ENCODE peak calls at places on chromosome 6, in eight cellular contexts. One of them, this sample, is unnamed.
A peak's percentile ranks its signal among the peaks of the same experiment; 100 is the strongest.

GRCh38 chr6:156839591-156840001 is 62.4 kb downstream of the ARID1B start:
- DNase-seq in HT1080: no peak
- DNase-seq in effector memory CD8-positive, alpha-beta T cell: no peak
- DNase-seq in T-cell: no peak
- DNase-seq in germinal center: no peak
- DNase-seq in foreskin fibroblast: no peak
- DNase-seq in frontal cortex: no peak
- DNase-seq in CD8-positive, alpha-beta T cell: no peak
- DNase-seq in this sample: no peak

GRCh38 chr6:106087548-106088325 is 1.6 kb downstream of the PRDM1 start:
- DNase-seq in frontal cortex: no peak
- DNase-seq in effector memory CD8-positive, alpha-beta T cell: no peak
- DNase-seq in foreskin fibroblast: peak; percentile 84
- DNase-seq in CD8-positive, alpha-beta T cell: no peak
- DNase-seq in T-cell: no peak
- DNase-seq in HT1080: peak; percentile 69
- DNase-seq in germinal center: no peak
- DNase-seq in this sample: no peak

GRCh38 chr6:31471711-31472110 is 26.2 kb upstream of the MICB start:
- DNase-seq in foreskin fibroblast: no peak
- DNase-seq in T-cell: no peak
- DNase-seq in frontal cortex: no peak
- DNase-seq in effector memory CD8-positive, alpha-beta T cell: no peak
- DNase-seq in HT1080: no peak
- DNase-seq in CD8-positive, alpha-beta T cell: no peak
- DNase-seq in germinal center: no peak
- DNase-seq in this sample: no peak

GRCh38 chr6:80163754-80164187 is 57.3 kb downstream of the BCKDHB start:
- DNase-seq in effector memory CD8-positive, alpha-beta T cell: no peak
- DNase-seq in CD8-positive, alpha-beta T cell: no peak
- DNase-seq in T-cell: peak; percentile 4
- DNase-seq in HT1080: peak; percentile 86
- DNase-seq in germinal center: peak; percentile 11
- DNase-seq in frontal cortex: no peak
- DNase-seq in foreskin fibroblast: peak; percentile 88
- DNase-seq in this sample: no peak

GRCh38 chr6:159654483-159655098 is 38.5 kb downstream of the SOD2 start:
- DNase-seq in T-cell: no peak
- DNase-seq in frontal cortex: peak; percentile 17
- DNase-seq in CD8-positive, alpha-beta T cell: no peak
- DNase-seq in germinal center: peak; percentile 41
- DNase-seq in effector memory CD8-positive, alpha-beta T cell: no peak
- DNase-seq in HT1080: peak; percentile 45
- DNase-seq in foreskin fibroblast: peak; percentile 72
- DNase-seq in this sample: peak; percentile 29

GRCh38 chr6:34575326-34575725 is 19.2 kb upstream of the SPDEF start:
- DNase-seq in T-cell: no peak
- DNase-seq in CD8-positive, alpha-beta T cell: no peak
- DNase-seq in effector memory CD8-positive, alpha-beta T cell: no peak
- DNase-seq in foreskin fibroblast: no peak
- DNase-seq in HT1080: no peak
- DNase-seq in germinal center: no peak
- DNase-seq in frontal cortex: no peak
- DNase-seq in this sample: no peak

GRCh38 chr6:53986721-53987526 is 124.3 kb upstream of the MLIP start:
- DNase-seq in germinal center: no peak
- DNase-seq in frontal cortex: no peak
- DNase-seq in T-cell: no peak
- DNase-seq in effector memory CD8-positive, alpha-beta T cell: no peak
- DNase-seq in HT1080: peak; percentile 4
- DNase-seq in CD8-positive, alpha-beta T cell: no peak
- DNase-seq in foreskin fibroblast: peak; percentile 69
- DNase-seq in this sample: no peak

GRCh38 chr6:55474386-55474785 is 104.6 kb downstream of the HMGCLL1 start:
- DNase-seq in frontal cortex: no peak
- DNase-seq in foreskin fibroblast: peak; percentile 30
- DNase-seq in CD8-positive, alpha-beta T cell: no peak
- DNase-seq in germinal center: no peak
- DNase-seq in HT1080: peak; percentile 25
- DNase-seq in T-cell: no peak
- DNase-seq in effector memory CD8-positive, alpha-beta T cell: no peak
- DNase-seq in this sample: no peak

GRCh38 chr6:95087394-95088097 is 489.8 kb upstream of the MANEA start:
- DNase-seq in foreskin fibroblast: peak; percentile 77
- DNase-seq in CD8-positive, alpha-beta T cell: no peak
- DNase-seq in T-cell: no peak
- DNase-seq in germinal center: no peak
- DNase-seq in effector memory CD8-positive, alpha-beta T cell: no peak
- DNase-seq in frontal cortex: no peak
- DNase-seq in HT1080: peak; percentile 81
- DNase-seq in this sample: peak; percentile 40

GRCh38 chr6:42947950-42948349 is 12.6 kb upstream of the GNMT start:
- DNase-seq in T-cell: no peak
- DNase-seq in germinal center: no peak
- DNase-seq in foreskin fibroblast: no peak
- DNase-seq in frontal cortex: no peak
- DNase-seq in CD8-positive, alpha-beta T cell: no peak
- DNase-seq in effector memory CD8-positive, alpha-beta T cell: no peak
- DNase-seq in HT1080: no peak
- DNase-seq in this sample: no peak

GRCh38 chr6:32937230-32937633 is 3.6 kb downstream of the HLA-DMB start:
- DNase-seq in frontal cortex: no peak
- DNase-seq in germinal center: no peak
- DNase-seq in HT1080: no peak
- DNase-seq in effector memory CD8-positive, alpha-beta T cell: no peak
- DNase-seq in foreskin fibroblast: no peak
- DNase-seq in T-cell: no peak
- DNase-seq in CD8-positive, alpha-beta T cell: no peak
- DNase-seq in this sample: no peak

GRCh38 chr6:110285306-110286060 is 72.7 kb downstream of the METTL24 start:
- DNase-seq in germinal center: no peak
- DNase-seq in effector memory CD8-positive, alpha-beta T cell: no peak
- DNase-seq in foreskin fibroblast: no peak
- DNase-seq in HT1080: no peak
- DNase-seq in CD8-positive, alpha-beta T cell: no peak
- DNase-seq in T-cell: no peak
- DNase-seq in frontal cortex: no peak
- DNase-seq in this sample: no peak

GRCh38 chr6:108170607-108171290 is 4.9 kb downstream of the NR2E1 start:
- DNase-seq in CD8-positive, alpha-beta T cell: no peak
- DNase-seq in HT1080: no peak
- DNase-seq in effector memory CD8-positive, alpha-beta T cell: no peak
- DNase-seq in frontal cortex: peak; percentile 26
- DNase-seq in germinal center: no peak
- DNase-seq in T-cell: no peak
- DNase-seq in foreskin fibroblast: no peak
- DNase-seq in this sample: no peak

GRCh38 chr6:125142614-125143013 is 11.0 kb upstream of the TPD52L1 start:
- DNase-seq in foreskin fibroblast: peak; percentile 74
- DNase-seq in T-cell: no peak
- DNase-seq in germinal center: no peak
- DNase-seq in HT1080: no peak
- DNase-seq in frontal cortex: no peak
- DNase-seq in CD8-positive, alpha-beta T cell: no peak
- DNase-seq in effector memory CD8-positive, alpha-beta T cell: no peak
- DNase-seq in this sample: no peak

GRCh38 chr6:142416179-142416578 is 114.4 kb downstream of the ADGRG6 start:
- DNase-seq in effector memory CD8-positive, alpha-beta T cell: no peak
- DNase-seq in germinal center: no peak
- DNase-seq in frontal cortex: no peak
- DNase-seq in HT1080: peak; percentile 97
- DNase-seq in CD8-positive, alpha-beta T cell: no peak
- DNase-seq in T-cell: no peak
- DNase-seq in foreskin fibroblast: peak; percentile 96
- DNase-seq in this sample: no peak

GRCh38 chr6:97440590-97441176 is 157.7 kb upstream of the MMS22L start:
- DNase-seq in effector memory CD8-positive, alpha-beta T cell: no peak
- DNase-seq in foreskin fibroblast: peak; percentile 11
- DNase-seq in T-cell: no peak
- DNase-seq in CD8-positive, alpha-beta T cell: no peak
- DNase-seq in HT1080: peak; percentile 70
- DNase-seq in frontal cortex: peak; percentile 8
- DNase-seq in germinal center: no peak
- DNase-seq in this sample: peak; percentile 40

GRCh38 chr6:154161689-154162088 is 122.6 kb downstream of the OPRM1 start:
- DNase-seq in frontal cortex: no peak
- DNase-seq in germinal center: no peak
- DNase-seq in effector memory CD8-positive, alpha-beta T cell: no peak
- DNase-seq in T-cell: no peak
- DNase-seq in foreskin fibroblast: no peak
- DNase-seq in CD8-positive, alpha-beta T cell: no peak
- DNase-seq in HT1080: no peak
- DNase-seq in this sample: no peak

GRCh38 chr6:145836170-145836569 is 21.6 kb upstream of the FBXO30 start:
- DNase-seq in effector memory CD8-positive, alpha-beta T cell: no peak
- DNase-seq in HT1080: peak; percentile 75
- DNase-seq in frontal cortex: no peak
- DNase-seq in germinal center: no peak
- DNase-seq in CD8-positive, alpha-beta T cell: no peak
- DNase-seq in T-cell: no peak
- DNase-seq in foreskin fibroblast: peak; percentile 73
- DNase-seq in this sample: no peak

GRCh38 chr6:38640216-38640909 is 634 bp upstream of the BTBD9 start:
- DNase-seq in germinal center: no peak
- DNase-seq in effector memory CD8-positive, alpha-beta T cell: no peak
- DNase-seq in HT1080: no peak
- DNase-seq in frontal cortex: no peak
- DNase-seq in CD8-positive, alpha-beta T cell: no peak
- DNase-seq in foreskin fibroblast: peak; percentile 14
- DNase-seq in T-cell: no peak
- DNase-seq in this sample: no peak

GRCh38 chr6:142570221-142570671 is 268.4 kb downstream of the ADGRG6 start:
- DNase-seq in frontal cortex: no peak
- DNase-seq in T-cell: no peak
- DNase-seq in foreskin fibroblast: peak; percentile 44
- DNase-seq in HT1080: peak; percentile 79
- DNase-seq in CD8-positive, alpha-beta T cell: no peak
- DNase-seq in germinal center: no peak
- DNase-seq in effector memory CD8-positive, alpha-beta T cell: no peak
- DNase-seq in this sample: no peak

GRCh38 chr6:133973109-133973971 is 20.3 kb downstream of the TBPL1 start:
- DNase-seq in germinal center: peak; percentile 60
- DNase-seq in HT1080: peak; percentile 46
- DNase-seq in frontal cortex: no peak
- DNase-seq in CD8-positive, alpha-beta T cell: no peak
- DNase-seq in T-cell: no peak
- DNase-seq in effector memory CD8-positive, alpha-beta T cell: no peak
- DNase-seq in foreskin fibroblast: peak; percentile 75
- DNase-seq in this sample: peak; percentile 17

GRCh38 chr6:93300661-93301060 is 118.7 kb downstream of the EPHA7 start:
- DNase-seq in frontal cortex: no peak
- DNase-seq in T-cell: no peak
- DNase-seq in HT1080: peak; percentile 3
- DNase-seq in germinal center: no peak
- DNase-seq in foreskin fibroblast: no peak
- DNase-seq in effector memory CD8-positive, alpha-beta T cell: no peak
- DNase-seq in CD8-positive, alpha-beta T cell: no peak
- DNase-seq in this sample: no peak

GRCh38 chr6:149261364-149261763 is 56.1 kb upstream of the TAB2 start:
- DNase-seq in T-cell: no peak
- DNase-seq in germinal center: no peak
- DNase-seq in foreskin fibroblast: no peak
- DNase-seq in frontal cortex: no peak
- DNase-seq in effector memory CD8-positive, alpha-beta T cell: no peak
- DNase-seq in HT1080: no peak
- DNase-seq in CD8-positive, alpha-beta T cell: no peak
- DNase-seq in this sample: no peak

GRCh38 chr6:44064089-44064947 is 62.9 kb downstream of the MRPL14 start:
- DNase-seq in foreskin fibroblast: peak; percentile 94
- DNase-seq in effector memory CD8-positive, alpha-beta T cell: no peak
- DNase-seq in HT1080: peak; percentile 97
- DNase-seq in germinal center: no peak
- DNase-seq in T-cell: no peak
- DNase-seq in CD8-positive, alpha-beta T cell: no peak
- DNase-seq in frontal cortex: no peak
- DNase-seq in this sample: no peak